ENCODE peak calls at places on chromosome 2, in seven cellular contexts. U, L, Z, S, R, V and F are unnamed samples.

GRCh38 chr2:100679211-100679610 is 116.4 kb downstream of the PDCL3 start:
- DNase-seq in U (no peak), L (no peak), Z (no peak), S (no peak), R (no peak), V (no peak), F (no peak)

GRCh38 chr2:218895758-218896500 is 15.3 kb downstream of the WNT10A start:
- DNase-seq in U (no peak), L (peak; percentile 15), Z (peak; percentile 39), S (no peak), R (no peak), V (no peak), F (no peak)

GRCh38 chr2:14011186-14011585 is 621.3 kb upstream of the LRATD1 start:
- DNase-seq in U (no peak), L (no peak), Z (no peak), S (no peak), R (no peak), V (no peak), F (no peak)

GRCh38 chr2:70143314-70144150 is 47.3 kb downstream of the C2orf42 start:
- DNase-seq in U (no peak), L (peak; percentile 71), Z (peak; percentile 57), S (peak; percentile 78), R (no peak), V (no peak), F (peak; percentile 54)

GRCh38 chr2:61368687-61369665 is 101.9 kb downstream of the USP34 start:
- DNase-seq in U (no peak), L (no peak), Z (no peak), S (no peak), R (no peak), V (no peak), F (peak; percentile 24)

GRCh38 chr2:85355521-85355920 is 952 bp downstream of the ELMOD3 start:
- DNase-seq in U (no peak), L (no peak), Z (no peak), S (no peak), R (no peak), V (no peak), F (no peak)

GRCh38 chr2:73406996-73407395 is 21.4 kb downstream of the ALMS1 start:
- DNase-seq in U (no peak), L (no peak), Z (no peak), S (no peak), R (no peak), V (no peak), F (no peak)

GRCh38 chr2:54628418-54628817 is 95.0 kb upstream of the EML6 start:
- DNase-seq in U (no peak), L (no peak), Z (no peak), S (no peak), R (no peak), V (no peak), F (no peak)

GRCh38 chr2:17545680-17546613 is 5.5 kb downstream of the VSNL1 start:
- DNase-seq in U (no peak), L (no peak), Z (no peak), S (no peak), R (no peak), V (no peak), F (no peak)

GRCh38 chr2:30678410-30679137 is 128.7 kb downstream of the CAPN13 start:
- DNase-seq in U (no peak), L (no peak), Z (no peak), S (no peak), R (no peak), V (no peak), F (no peak)

GRCh38 chr2:30680121-30680520 is 127.1 kb downstream of the CAPN13 start:
- DNase-seq in U (no peak), L (no peak), Z (no peak), S (no peak), R (no peak), V (no peak), F (no peak)

GRCh38 chr2:30681022-30681421 is 126.2 kb downstream of the CAPN13 start:
- DNase-seq in U (no peak), L (no peak), Z (no peak), S (no peak), R (no peak), V (no peak), F (no peak)

GRCh38 chr2:30677861-30678385 is 129.3 kb downstream of the CAPN13 start:
- DNase-seq in U (no peak), L (no peak), Z (no peak), S (no peak), R (no peak), V (no peak), F (no peak)

GRCh38 chr2:30679416-30680088 is 127.7 kb downstream of the CAPN13 start:
- DNase-seq in U (no peak), L (no peak), Z (no peak), S (no peak), R (no peak), V (no peak), F (no peak)
- TF ChIP-seq CTCF in U (no peak), L (no peak), Z (no peak), S (no peak), R (no peak), V (no peak), F (no peak)

GRCh38 chr2:191366199-191366598 is 121.0 kb downstream of the MYO1B start:
- DNase-seq in U (no peak), L (no peak), Z (peak; percentile 15), S (no peak), R (no peak), V (no peak), F (peak; percentile 79)

GRCh38 chr2:191374366-191374765 is 129.2 kb downstream of the MYO1B start:
- DNase-seq in U (no peak), L (no peak), Z (no peak), S (no peak), R (no peak), V (no peak), F (no peak)

GRCh38 chr2:191363267-191363666 is 118.1 kb downstream of the MYO1B start:
- DNase-seq in U (no peak), L (no peak), Z (no peak), S (no peak), R (no peak), V (no peak), F (no peak)

GRCh38 chr2:191365089-191365488 is 119.9 kb downstream of the MYO1B start:
- DNase-seq in U (no peak), L (no peak), Z (no peak), S (no peak), R (no peak), V (no peak), F (no peak)

GRCh38 chr2:191369034-191369433 is 123.8 kb downstream of the MYO1B start:
- DNase-seq in U (no peak), L (no peak), Z (peak; percentile 44), S (no peak), R (no peak), V (no peak), F (no peak)
- TF ChIP-seq CTCF in U (peak; percentile 50), L (no peak), Z (peak; percentile 65), S (peak; percentile 25), R (peak; percentile 23), V (peak; percentile 7), F (peak; percentile 49)

GRCh38 chr2:127702395-127703009 is 1.2 kb downstream of the SFT2D3 start:
- DNase-seq in U (no peak), L (no peak), Z (no peak), S (no peak), R (no peak), V (no peak), F (no peak)
- TF ChIP-seq CTCF in U (no peak), L (no peak), Z (no peak), S (no peak), R (no peak), V (no peak), F (no peak)

DNA sequence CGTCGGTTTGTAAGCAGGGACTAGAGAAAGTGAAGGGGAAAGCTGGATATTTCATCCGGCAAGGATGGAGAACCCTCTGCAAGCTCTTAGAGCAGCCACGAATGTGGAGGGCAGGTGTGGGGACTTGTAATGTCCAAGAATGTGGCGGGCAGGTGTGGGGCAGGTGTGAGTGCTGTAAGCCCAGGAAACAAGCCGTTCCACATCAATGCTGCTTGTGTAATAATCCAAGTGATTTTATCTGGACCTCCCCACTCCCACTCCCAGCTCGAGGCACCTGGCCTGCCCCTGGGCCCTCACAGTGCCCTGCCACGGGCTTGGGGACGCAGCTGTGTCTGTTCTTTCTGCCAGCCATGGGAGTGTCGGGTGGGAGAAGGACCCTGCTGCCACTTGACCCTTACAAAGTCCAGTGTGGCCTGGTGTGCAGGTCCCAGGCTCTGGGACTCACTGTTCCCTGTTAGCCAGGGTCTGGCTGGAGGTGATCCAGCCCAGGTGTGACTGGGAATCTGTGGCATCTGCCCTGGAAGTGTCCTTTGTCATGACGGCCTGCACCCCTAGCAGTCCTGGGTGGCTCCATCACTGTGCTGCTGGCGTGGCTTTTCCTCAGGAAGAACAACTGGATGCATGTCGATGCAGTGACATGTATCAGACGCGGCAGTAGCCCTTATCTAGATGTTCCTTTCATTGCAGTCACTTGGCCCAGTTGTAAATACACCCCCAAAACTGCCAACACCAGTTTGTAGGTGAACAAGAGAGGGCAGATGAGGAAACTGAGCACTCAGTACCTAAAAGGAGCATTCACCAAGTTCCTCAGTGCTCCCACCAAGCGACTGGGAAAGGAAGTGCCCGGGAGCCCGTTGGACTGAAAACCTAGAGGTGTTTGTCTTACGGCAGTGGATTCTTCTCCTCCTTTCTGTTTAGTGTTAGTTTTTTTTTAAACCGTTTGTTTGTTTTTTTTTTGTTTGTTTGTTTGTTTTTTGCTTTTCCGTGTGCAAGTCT is 43.0 kb downstream of the SOX11 start:
- DNase-seq in U (no peak), L (no peak), Z (no peak), S (no peak), R (no peak), V (no peak), F (no peak)
- TF ChIP-seq CTCF in U (no peak), L (no peak), Z (no peak), S (no peak), R (no peak), V (no peak), F (no peak)